ENCODE peak calls at places on chromosomes 1 and 21, in five cellular contexts. J is K562, K is AG09309, L is uterus, G is AG04450. E is an unnamed sample.

GRCh38 chr1:233625087-233625486 is 11.2 kb downstream of the KCNK1 start:
- DNase-seq in K (no peak), J (no peak), G (no peak), L (no peak), E (no peak)

GRCh38 chr1:101291562-101292035 is 54.8 kb downstream of the S1PR1 start:
- DNase-seq in K (peak), L (no peak), J (no peak), G (peak), E (peak)

GRCh38 chr1:206704239-206704638 is 19.5 kb downstream of the MAPKAPK2 start:
- DNase-seq in L (no peak), J (no peak), G (no peak), K (no peak), E (no peak)

GRCh38 chr1:229268505-229268904 is 2.4 kb upstream of the RAB4A start:
- DNase-seq in J (no peak), G (no peak), L (no peak), K (no peak), E (peak)

GRCh38 chr1:53341961-53342707 is 14.3 kb upstream of the LRP8 start:
- DNase-seq in J (no peak), L (no peak), K (no peak), G (no peak), E (no peak)

GRCh38 chr1:96865731-96866684 is 144.4 kb downstream of the PTBP2 start:
- DNase-seq in J (no peak), G (peak), K (peak), L (peak), E (peak)

GRCh38 chr21:45167796-45168222 is 93.4 kb downstream of the ADARB1 start:
- DNase-seq in L (no peak), J (peak), K (peak), G (no peak), E (no peak)

GRCh38 chr1:93613895-93614294 is 67.7 kb downstream of the BCAR3 start:
- DNase-seq in G (no peak), J (no peak), L (peak), K (no peak), E (no peak)

GRCh38 chr1:229857585-229857984 is 209.5 kb upstream of the GALNT2 start:
- DNase-seq in K (no peak), L (no peak), J (no peak), G (no peak), E (no peak)

GRCh38 chr1:22658385-22659163 is 5.5 kb downstream of the C1QB start:
- DNase-seq in L (no peak), G (no peak), J (no peak), K (no peak), E (no peak)

GRCh38 chr1:175338447-175339135 is 146.0 kb upstream of the KIAA0040 start:
- DNase-seq in K (no peak), G (no peak), L (no peak), J (peak), E (no peak)

GRCh38 chr1:9824702-9825089 is 931 bp upstream of the CLSTN1 start:
- DNase-seq in L (no peak), G (no peak), K (no peak), J (no peak), E (no peak)

GRCh38 chr1:160400284-160400645 is at the start of gene VANGL2:
- DNase-seq in G (no peak), L (peak), K (no peak), J (peak), E (no peak)

GRCh38 chr1:234585333-234586055 is 24.5 kb downstream of the IRF2BP2 start:
- DNase-seq in G (no peak), L (peak), K (no peak), J (no peak), E (no peak)

GRCh38 chr1:177847843-177848242 is 122.0 kb downstream of the SEC16B start:
- DNase-seq in J (no peak), L (no peak), G (peak), K (peak), E (peak)

GRCh38 chr1:55235722-55236121 is 20.6 kb upstream of the USP24 start:
- DNase-seq in J (no peak), G (peak), K (peak), L (no peak), E (peak)

GRCh38 chr1:41623736-41624135 is 139.3 kb upstream of the EDN2 start:
- DNase-seq in J (no peak), L (no peak), K (no peak), G (no peak), E (no peak)

GRCh38 chr21:42026072-42026415 is 15.9 kb upstream of the ZBTB21 start:
- DNase-seq in J (no peak), G (no peak), K (no peak), L (no peak), E (no peak)

GRCh38 chr1:228821252-228821651 is 86.0 kb downstream of the RHOU start:
- DNase-seq in L (no peak), G (no peak), K (no peak), J (no peak), E (no peak)

GRCh38 chr1:109636201-109636952 is 16.7 kb downstream of the AMPD2 start:
- DNase-seq in J (peak), K (no peak), L (no peak), G (no peak), E (no peak)

GRCh38 chr1:15245593-15246325 is 1.3 kb upstream of the FHAD1 start:
- DNase-seq in L (peak), J (no peak), G (no peak), K (no peak), E (no peak)

GRCh38 chr1:41515131-41515678 is 30.7 kb upstream of the EDN2 start:
- DNase-seq in J (no peak), L (no peak), G (no peak), K (no peak), E (no peak)

GRCh38 chr1:38476111-38476783 is 383.3 kb downstream of the RRAGC start:
- DNase-seq in J (no peak), G (no peak), K (no peak), L (no peak), E (no peak)

GRCh38 chr1:19926296-19927129 is 3.1 kb upstream of the PLA2G2E start:
- DNase-seq in J (no peak), L (no peak), K (no peak), G (no peak), E (no peak)

GRCh38 chr1:11913291-11913690 is 12.9 kb downstream of the KIAA2013 start:
- DNase-seq in L (no peak), K (no peak), G (no peak), J (no peak), E (no peak)

GRCh38 chr21:36113647-36114428 is 21.0 kb upstream of the CBR3 start:
- DNase-seq in L (no peak), K (no peak), G (no peak), J (no peak), E (no peak)

GRCh38 chr1:174153085-174153824 is 6.1 kb upstream of the RABGAP1L start:
- DNase-seq in L (no peak), K (no peak), J (peak), G (no peak), E (no peak)

GRCh38 chr1:228007054-228007800 is 429 bp downstream of the WNT3A start:
- DNase-seq in J (no peak), G (no peak), L (peak), K (no peak), E (no peak)

GRCh38 chr1:183178490-183178889 is 7.6 kb upstream of the LAMC2 start:
- DNase-seq in G (no peak), L (no peak), K (peak), J (no peak), E (no peak)

GRCh38 chr1:243256590-243256989 is 749 bp downstream of the SDCCAG8 start:
- DNase-seq in G (no peak), J (peak), L (no peak), K (no peak), E (no peak)

GRCh38 chr21:46291561-46291960 is 5.4 kb downstream of the YBEY start:
- DNase-seq in G (no peak), L (no peak), K (no peak), J (no peak), E (no peak)

GRCh38 chr1:15272009-15272781 is 25.2 kb downstream of the FHAD1 start:
- DNase-seq in L (peak), J (peak), G (peak), K (peak), E (peak)

GRCh38 chr1:26490155-26490554 is 17.9 kb downstream of the HMGN2 start:
- DNase-seq in J (no peak), G (no peak), L (no peak), K (no peak), E (no peak)

GRCh38 chr1:67211589-67212563 is 45.6 kb downstream of the IL23R start:
- DNase-seq in L (peak), K (no peak), J (peak), G (no peak), E (no peak)

GRCh38 chr1:39061951-39062350 is 35.8 kb downstream of the NDUFS5 start:
- DNase-seq in L (no peak), J (no peak), K (no peak), G (no peak), E (no peak)

GRCh38 chr1:208709981-208710380 is 465.8 kb upstream of the PLXNA2 start:
- DNase-seq in K (no peak), J (no peak), L (no peak), G (no peak), E (no peak)

GRCh38 chr1:165129568-165130164 is 226.8 kb downstream of the LMX1A start:
- DNase-seq in L (no peak), K (no peak), J (peak), G (no peak), E (peak)

GRCh38 chr1:40451238-40451585 is 936 bp downstream of the ZFP69B start:
- DNase-seq in L (no peak), G (no peak), J (no peak), K (no peak), E (no peak)

GRCh38 chr1:19635646-19636045 is 8.5 kb upstream of the NBL1 start:
- DNase-seq in G (no peak), L (no peak), K (no peak), J (no peak), E (no peak)

GRCh38 chr1:23727362-23727811 is 15.9 kb upstream of the ELOA start:
- DNase-seq in K (peak), G (peak), L (peak), J (no peak), E (no peak)

GRCh38 chr1:23726669-23727068 is 16.6 kb upstream of the ELOA start:
- DNase-seq in K (no peak), J (no peak), G (no peak), L (no peak), E (no peak)

GRCh38 chr1:23732363-23733224 is 10.7 kb upstream of the ELOA start:
- DNase-seq in J (peak), G (no peak), L (no peak), K (no peak), E (no peak)

DNA sequence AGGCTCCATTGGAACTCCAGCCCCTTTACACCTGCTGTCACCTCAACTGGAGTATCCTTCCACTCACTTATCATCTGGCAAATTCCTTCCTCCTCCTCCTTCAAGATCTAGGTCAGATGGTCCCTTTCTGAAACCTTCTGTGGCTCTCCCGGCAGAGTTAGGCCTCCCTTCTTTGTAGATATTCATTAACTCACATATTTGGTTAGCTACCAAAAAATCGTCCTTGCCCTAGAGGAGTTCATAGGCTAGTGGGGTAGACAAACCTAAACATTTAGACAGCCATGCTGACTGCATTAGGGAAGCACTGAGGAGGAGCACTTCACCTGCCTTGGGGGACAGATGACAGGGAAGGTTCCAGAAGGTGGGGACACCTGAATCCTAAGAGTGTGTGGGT is 14.3 kb upstream of the ELOA start:
- DNase-seq in K (no peak), J (no peak), G (no peak), L (no peak), E (no peak)
- H3K4me3 ChIP-seq in K (no peak), J (no peak), G (no peak), L (no peak), E (no peak)

GRCh38 chr1:202901555-202901954 is 12.6 kb upstream of the RABIF start:
- DNase-seq in G (no peak), J (no peak), L (no peak), K (no peak), E (no peak)
- TF ChIP-seq CTCF in G (no peak), J (no peak), L (no peak), K (no peak), E (no peak)

DNA sequence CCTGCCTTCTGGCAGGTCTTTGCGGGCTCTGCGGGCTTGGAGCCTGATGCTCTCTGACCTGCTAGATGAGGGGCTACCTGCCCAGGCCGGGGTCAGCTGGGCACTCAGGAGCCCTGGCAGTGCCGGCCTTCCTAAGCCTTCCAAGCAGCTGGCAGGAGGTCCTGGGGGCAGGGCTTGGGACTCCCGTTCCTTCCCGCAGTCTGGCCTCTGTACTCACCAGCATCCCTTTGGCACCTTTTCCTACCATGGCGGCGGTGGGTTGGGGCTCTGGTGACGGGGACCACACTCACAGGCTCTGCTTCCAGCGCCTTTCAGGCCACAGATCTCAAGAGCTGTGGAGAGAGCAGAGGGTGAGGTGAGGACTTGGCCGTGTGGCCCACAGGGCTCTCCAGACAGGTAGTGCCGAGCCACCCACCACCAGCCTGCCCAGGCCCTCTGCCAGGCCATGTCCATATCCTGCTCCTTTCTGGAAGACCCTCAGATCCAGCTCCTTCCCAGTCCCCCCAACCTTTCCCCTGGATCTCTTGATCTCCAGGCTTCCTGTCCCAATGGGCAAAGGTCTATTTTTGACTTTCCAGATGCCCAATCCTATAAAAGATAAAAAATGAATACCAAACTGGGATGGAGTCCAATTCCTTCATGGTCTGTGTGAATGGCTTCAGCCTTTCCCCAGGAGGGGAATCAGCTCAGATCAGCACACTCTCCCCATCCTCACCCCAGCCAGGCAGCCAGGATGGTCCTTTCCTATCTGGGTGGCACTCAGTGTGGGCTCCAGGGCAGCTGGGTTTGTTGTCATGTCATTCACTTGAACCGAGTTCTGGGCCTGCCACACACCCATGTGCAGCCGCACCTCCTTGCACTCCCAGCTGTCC is 7.0 kb downstream of the SLC6A9 start:
- DNase-seq in K (no peak), G (no peak), L (no peak), J (no peak), E (no peak)
- H3K4me3 ChIP-seq in K (no peak), G (no peak), L (no peak), J (no peak), E (no peak)

DNA sequence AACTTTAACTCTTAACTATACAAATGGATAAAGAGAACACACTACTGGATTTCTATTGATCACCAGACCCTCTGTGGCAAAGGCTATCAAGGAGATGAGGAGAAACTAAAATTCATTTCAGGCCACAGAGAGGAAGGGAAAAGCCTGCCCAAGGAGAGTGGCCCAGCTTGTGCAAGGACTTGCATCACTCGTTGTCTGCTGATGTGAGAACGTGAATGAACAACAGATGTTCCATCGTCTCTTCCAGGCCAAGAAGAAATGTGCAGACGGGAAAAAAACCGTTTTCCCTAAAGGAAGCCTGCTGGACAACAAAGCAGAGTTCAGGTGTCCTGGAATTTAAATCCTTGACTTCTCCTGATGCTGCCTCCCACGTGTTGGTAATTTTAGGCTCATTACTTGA is 130.8 kb downstream of the TGFBR3 start:
- DNase-seq in J (no peak), G (no peak), K (peak), L (peak), E (no peak)
- TF ChIP-seq CTCF in J (no peak), G (no peak), K (no peak), L (no peak), E (no peak)

E was measured in retinal pigment epithelial cell.